ENCODE peak calls at places on chromosomes 3 and 15, in nine cellular contexts. One of them, this sample, is unnamed.

GRCh38 chr3:142502187-142502985 is 54.5 kb upstream of the XRN1 start:
- DNase-seq in neural crest cell: no peak
- DNase-seq in ovary: no peak
- DNase-seq in transverse colon: no peak
- DNase-seq in Peyer's patch: no peak
- DNase-seq in WERI-Rb-1: peak
- DNase-seq in heart right ventricle: no peak
- DNase-seq in body of pancreas: no peak
- DNase-seq in brain microvascular endothelial cell: no peak
- DNase-seq in this sample: no peak

GRCh38 chr3:151787626-151788025 is 26.3 kb upstream of the AADAC start:
- DNase-seq in Peyer's patch: no peak
- DNase-seq in heart right ventricle: no peak
- DNase-seq in body of pancreas: no peak
- DNase-seq in transverse colon: no peak
- DNase-seq in brain microvascular endothelial cell: no peak
- DNase-seq in ovary: no peak
- DNase-seq in WERI-Rb-1: no peak
- DNase-seq in neural crest cell: no peak
- DNase-seq in this sample: no peak

GRCh38 chr3:167684389-167684993 is 30.7 kb upstream of the WDR49 start:
- DNase-seq in Peyer's patch: peak
- DNase-seq in brain microvascular endothelial cell: peak
- DNase-seq in ovary: peak
- DNase-seq in heart right ventricle: no peak
- DNase-seq in WERI-Rb-1: peak
- DNase-seq in neural crest cell: peak
- DNase-seq in transverse colon: no peak
- DNase-seq in body of pancreas: peak
- DNase-seq in this sample: no peak

GRCh38 chr15:98881526-98882517 is 125.8 kb downstream of the PGPEP1L start:
- DNase-seq in body of pancreas: peak
- DNase-seq in brain microvascular endothelial cell: no peak
- DNase-seq in WERI-Rb-1: no peak
- DNase-seq in transverse colon: no peak
- DNase-seq in neural crest cell: no peak
- DNase-seq in ovary: peak
- DNase-seq in heart right ventricle: no peak
- DNase-seq in Peyer's patch: no peak
- DNase-seq in this sample: no peak

GRCh38 chr3:101615525-101615924 is 41.5 kb downstream of the PCNP start:
- DNase-seq in brain microvascular endothelial cell: no peak
- DNase-seq in WERI-Rb-1: no peak
- DNase-seq in body of pancreas: no peak
- DNase-seq in Peyer's patch: no peak
- DNase-seq in neural crest cell: no peak
- DNase-seq in ovary: no peak
- DNase-seq in transverse colon: no peak
- DNase-seq in heart right ventricle: no peak
- DNase-seq in this sample: no peak

GRCh38 chr3:147409143-147410121 is at the start of gene ZIC1:
- DNase-seq in heart right ventricle: no peak
- DNase-seq in brain microvascular endothelial cell: peak
- DNase-seq in WERI-Rb-1: peak
- DNase-seq in body of pancreas: no peak
- DNase-seq in ovary: no peak
- DNase-seq in neural crest cell: no peak
- DNase-seq in Peyer's patch: no peak
- DNase-seq in transverse colon: no peak
- DNase-seq in this sample: no peak

GRCh38 chr3:51942603-51943450 is 664 bp downstream of the PARP3 start:
- DNase-seq in Peyer's patch: peak
- DNase-seq in body of pancreas: peak
- DNase-seq in WERI-Rb-1: peak
- DNase-seq in neural crest cell: no peak
- DNase-seq in transverse colon: peak
- DNase-seq in heart right ventricle: peak
- DNase-seq in brain microvascular endothelial cell: peak
- DNase-seq in ovary: peak
- DNase-seq in this sample: no peak

GRCh38 chr3:42149537-42150426 is 58.6 kb downstream of the TRAK1 start:
- DNase-seq in transverse colon: peak
- DNase-seq in ovary: no peak
- DNase-seq in heart right ventricle: no peak
- DNase-seq in brain microvascular endothelial cell: no peak
- DNase-seq in neural crest cell: no peak
- DNase-seq in Peyer's patch: no peak
- DNase-seq in body of pancreas: peak
- DNase-seq in WERI-Rb-1: no peak
- DNase-seq in this sample: no peak

GRCh38 chr3:23800731-23801130 is 5.0 kb upstream of the UBE2E1 start:
- DNase-seq in Peyer's patch: no peak
- DNase-seq in ovary: no peak
- DNase-seq in neural crest cell: no peak
- DNase-seq in WERI-Rb-1: no peak
- DNase-seq in heart right ventricle: no peak
- DNase-seq in transverse colon: no peak
- DNase-seq in body of pancreas: no peak
- DNase-seq in brain microvascular endothelial cell: no peak
- DNase-seq in this sample: no peak

GRCh38 chr3:185824467-185825378 is at the start of gene IGF2BP2:
- DNase-seq in transverse colon: peak
- DNase-seq in neural crest cell: peak
- DNase-seq in heart right ventricle: peak
- DNase-seq in Peyer's patch: no peak
- DNase-seq in WERI-Rb-1: peak
- DNase-seq in body of pancreas: peak
- DNase-seq in ovary: peak
- DNase-seq in brain microvascular endothelial cell: peak
- DNase-seq in this sample: peak

GRCh38 chr3:11195721-11196332 is 41.5 kb downstream of the HRH1 start:
- DNase-seq in ovary: no peak
- DNase-seq in brain microvascular endothelial cell: peak
- DNase-seq in Peyer's patch: no peak
- DNase-seq in neural crest cell: no peak
- DNase-seq in transverse colon: no peak
- DNase-seq in WERI-Rb-1: no peak
- DNase-seq in body of pancreas: no peak
- DNase-seq in heart right ventricle: no peak
- DNase-seq in this sample: no peak

GRCh38 chr15:77632760-77633133 is at the start of gene LINGO1:
- DNase-seq in body of pancreas: peak
- DNase-seq in WERI-Rb-1: no peak
- DNase-seq in Peyer's patch: no peak
- DNase-seq in brain microvascular endothelial cell: no peak
- DNase-seq in neural crest cell: peak
- DNase-seq in heart right ventricle: no peak
- DNase-seq in transverse colon: no peak
- DNase-seq in ovary: no peak
- DNase-seq in this sample: peak

GRCh38 chr3:139355502-139355901 is 11.7 kb downstream of the MRPS22 start:
- DNase-seq in Peyer's patch: no peak
- DNase-seq in brain microvascular endothelial cell: no peak
- DNase-seq in WERI-Rb-1: peak
- DNase-seq in ovary: no peak
- DNase-seq in neural crest cell: no peak
- DNase-seq in transverse colon: no peak
- DNase-seq in body of pancreas: peak
- DNase-seq in heart right ventricle: no peak
- DNase-seq in this sample: no peak

GRCh38 chr3:139355937-139356336 is 12.1 kb downstream of the MRPS22 start:
- DNase-seq in transverse colon: no peak
- DNase-seq in WERI-Rb-1: peak
- DNase-seq in ovary: no peak
- DNase-seq in brain microvascular endothelial cell: no peak
- DNase-seq in Peyer's patch: no peak
- DNase-seq in body of pancreas: no peak
- DNase-seq in neural crest cell: no peak
- DNase-seq in heart right ventricle: no peak
- DNase-seq in this sample: no peak

GRCh38 chr3:139354661-139355060 is 10.8 kb downstream of the MRPS22 start:
- DNase-seq in brain microvascular endothelial cell: no peak
- DNase-seq in Peyer's patch: no peak
- DNase-seq in neural crest cell: no peak
- DNase-seq in body of pancreas: no peak
- DNase-seq in transverse colon: no peak
- DNase-seq in ovary: no peak
- DNase-seq in WERI-Rb-1: no peak
- DNase-seq in heart right ventricle: no peak
- DNase-seq in this sample: no peak

GRCh38 chr3:139357899-139358298 is 14.1 kb downstream of the MRPS22 start:
- DNase-seq in Peyer's patch: no peak
- DNase-seq in WERI-Rb-1: no peak
- DNase-seq in neural crest cell: no peak
- DNase-seq in ovary: no peak
- DNase-seq in body of pancreas: no peak
- DNase-seq in heart right ventricle: no peak
- DNase-seq in transverse colon: no peak
- DNase-seq in brain microvascular endothelial cell: no peak
- DNase-seq in this sample: no peak

DNA sequence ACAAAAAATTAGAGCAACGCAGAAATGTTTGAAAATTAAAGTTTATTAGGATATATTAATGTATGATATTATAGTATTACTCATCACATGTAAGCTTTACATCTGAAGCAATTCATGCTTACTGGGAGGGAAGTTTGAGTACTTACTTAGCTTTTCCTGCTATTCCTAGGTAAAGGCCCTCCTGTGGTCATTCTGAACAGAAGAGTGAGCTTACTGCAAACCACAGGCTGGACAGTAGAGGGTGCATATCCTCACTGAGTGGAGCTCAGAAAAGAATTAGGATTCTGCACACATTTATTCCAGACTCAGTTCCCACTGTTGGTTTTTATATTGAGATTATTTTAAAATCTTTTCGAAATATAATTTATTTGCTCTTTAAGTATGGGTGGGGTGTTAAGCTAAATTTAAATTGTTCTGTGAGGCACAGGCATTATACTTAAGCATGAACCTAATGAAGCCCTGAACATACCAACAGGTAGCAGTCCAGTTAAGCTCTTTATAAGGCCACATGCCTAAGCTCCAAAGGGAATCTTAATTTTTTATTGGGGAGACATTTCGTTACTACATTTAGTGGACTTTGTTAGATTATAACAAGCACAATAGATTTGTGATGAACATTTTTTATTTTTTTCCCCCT is 10.2 kb downstream of the MRPS22 start:
- DNase-seq in WERI-Rb-1: peak
- DNase-seq in ovary: no peak
- DNase-seq in heart right ventricle: no peak
- DNase-seq in neural crest cell: peak
- DNase-seq in body of pancreas: peak
- DNase-seq in Peyer's patch: no peak
- DNase-seq in transverse colon: no peak
- DNase-seq in brain microvascular endothelial cell: peak
- DNase-seq in this sample: peak
- TF ChIP-seq CTCF in WERI-Rb-1: peak
- TF ChIP-seq CTCF in ovary: no peak
- TF ChIP-seq CTCF in heart right ventricle: peak
- TF ChIP-seq CTCF in neural crest cell: peak
- TF ChIP-seq CTCF in body of pancreas: peak
- TF ChIP-seq CTCF in Peyer's patch: peak
- TF ChIP-seq CTCF in transverse colon: peak
- TF ChIP-seq CTCF in brain microvascular endothelial cell: peak
- TF ChIP-seq CTCF in this sample: peak

DNA sequence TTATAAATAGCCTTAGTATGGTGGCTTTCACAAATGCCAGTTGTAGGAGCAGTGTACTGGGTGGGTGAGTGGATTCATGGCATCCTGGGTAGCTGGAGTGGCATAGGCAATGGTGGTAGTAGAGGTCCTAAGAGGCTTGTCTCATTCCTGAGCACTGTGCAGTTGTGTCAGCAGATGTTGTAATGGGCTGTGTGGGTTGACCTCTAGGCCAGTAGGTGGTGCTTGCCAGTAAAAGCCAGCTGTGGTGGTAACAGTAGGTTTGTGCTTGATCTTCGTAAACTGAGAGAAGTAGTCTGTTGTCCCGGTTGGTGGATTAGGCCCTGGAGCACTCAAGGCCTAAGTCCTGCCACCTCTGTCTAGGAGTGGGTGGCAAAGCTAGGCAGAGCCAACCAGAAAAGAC is 149.7 kb upstream of the SUCLG2 start:
- DNase-seq in body of pancreas: no peak
- DNase-seq in heart right ventricle: no peak
- DNase-seq in WERI-Rb-1: no peak
- DNase-seq in Peyer's patch: no peak
- DNase-seq in brain microvascular endothelial cell: no peak
- DNase-seq in neural crest cell: no peak
- DNase-seq in ovary: no peak
- DNase-seq in transverse colon: no peak
- DNase-seq in this sample: no peak
- TF ChIP-seq CTCF in body of pancreas: no peak
- TF ChIP-seq CTCF in heart right ventricle: no peak
- TF ChIP-seq CTCF in WERI-Rb-1: no peak
- TF ChIP-seq CTCF in Peyer's patch: no peak
- TF ChIP-seq CTCF in brain microvascular endothelial cell: peak
- TF ChIP-seq CTCF in neural crest cell: no peak
- TF ChIP-seq CTCF in ovary: no peak
- TF ChIP-seq CTCF in transverse colon: no peak
- TF ChIP-seq CTCF in this sample: no peak

GRCh38 chr3:169929830-169930519 is 18.6 kb downstream of the SAMD7 start:
- DNase-seq in neural crest cell: no peak
- DNase-seq in body of pancreas: no peak
- DNase-seq in ovary: no peak
- DNase-seq in heart right ventricle: no peak
- DNase-seq in WERI-Rb-1: no peak
- DNase-seq in transverse colon: no peak
- DNase-seq in Peyer's patch: peak
- DNase-seq in brain microvascular endothelial cell: no peak
- DNase-seq in this sample: no peak
- TF ChIP-seq CTCF in neural crest cell: no peak
- TF ChIP-seq CTCF in body of pancreas: no peak
- TF ChIP-seq CTCF in ovary: no peak
- TF ChIP-seq CTCF in heart right ventricle: no peak
- TF ChIP-seq CTCF in WERI-Rb-1: no peak
- TF ChIP-seq CTCF in transverse colon: no peak
- TF ChIP-seq CTCF in Peyer's patch: no peak
- TF ChIP-seq CTCF in brain microvascular endothelial cell: no peak
- TF ChIP-seq CTCF in this sample: no peak

DNA sequence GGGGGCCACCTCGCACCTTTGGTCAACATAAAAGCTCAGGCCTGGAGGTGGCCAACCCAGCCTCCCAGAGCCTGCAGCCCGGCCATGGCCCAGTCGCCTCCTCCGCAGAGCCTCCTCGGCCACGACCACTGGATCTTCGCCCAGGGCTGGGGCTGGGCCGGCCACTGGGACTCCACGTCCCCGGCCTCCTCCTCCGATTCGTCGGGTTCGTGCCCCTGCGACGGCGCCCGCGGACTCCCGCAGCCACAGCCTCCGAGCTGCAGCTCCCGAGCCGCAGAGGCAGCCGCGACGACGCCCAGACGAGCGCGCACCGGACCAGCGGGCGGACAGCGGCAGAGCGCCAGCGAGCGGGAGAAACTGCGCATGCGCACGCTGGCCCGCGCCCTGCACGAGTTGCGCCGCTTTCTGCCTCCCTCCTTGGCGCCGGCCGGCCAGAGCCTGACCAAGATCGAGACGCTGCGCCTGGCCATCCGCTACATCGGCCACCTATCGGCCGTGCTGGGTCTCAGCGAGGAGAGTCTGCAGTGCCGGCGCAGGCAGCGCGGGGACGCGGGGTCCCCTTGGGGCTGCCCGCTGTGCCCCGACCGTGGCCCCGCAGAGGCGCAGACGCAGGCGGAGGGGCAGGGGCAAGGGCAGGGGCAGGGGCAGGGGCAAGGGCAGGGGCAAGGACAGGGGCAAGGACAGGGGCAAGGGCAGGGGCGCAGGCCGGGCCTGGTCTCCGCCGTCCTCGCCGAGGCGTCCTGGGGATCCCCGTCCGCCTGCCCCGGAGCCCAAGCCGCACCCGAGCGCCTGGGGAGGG is at the start of gene MESP2:
- DNase-seq in brain microvascular endothelial cell: peak
- DNase-seq in neural crest cell: peak
- DNase-seq in body of pancreas: peak
- DNase-seq in transverse colon: peak
- DNase-seq in Peyer's patch: peak
- DNase-seq in heart right ventricle: peak
- DNase-seq in ovary: peak
- DNase-seq in WERI-Rb-1: no peak
- DNase-seq in this sample: peak
- TF ChIP-seq CTCF in brain microvascular endothelial cell: peak
- TF ChIP-seq CTCF in neural crest cell: peak
- TF ChIP-seq CTCF in body of pancreas: no peak
- TF ChIP-seq CTCF in transverse colon: peak
- TF ChIP-seq CTCF in Peyer's patch: peak
- TF ChIP-seq CTCF in heart right ventricle: peak
- TF ChIP-seq CTCF in ovary: no peak
- TF ChIP-seq CTCF in WERI-Rb-1: no peak
- TF ChIP-seq CTCF in this sample: peak

This sample was measured in glutamatergic neuron.